ENCODE peak calls at places on chromosomes 16 and 17, in five cellular contexts. B is K562, Q is HepG2, A is GM12878, C is H1. O is an unnamed sample.

GRCh38 chr17:28646039-28646754 is 1.2 kb upstream of the BLTP2 start:
- DNase-seq in B (no peak), Q (no peak), A (no peak), C (no peak), O (no peak)

GRCh38 chr16:59905628-59906027 is 1171.5 kb upstream of the GOT2 start:
- DNase-seq in B (no peak), Q (no peak), A (no peak), C (no peak), O (no peak)

GRCh38 chr16:50878966-50879615 is 137.2 kb downstream of the CYLD start:
- DNase-seq in B (peak), Q (no peak), A (no peak), C (no peak), O (no peak)

GRCh38 chr16:84178146-84178765 is 8.6 kb downstream of the TAF1C start:
- DNase-seq in B (no peak), Q (no peak), A (no peak), C (no peak), O (no peak)

GRCh38 chr16:58491-59439 is 5.1 kb downstream of the SNRNP25 start:
- DNase-seq in B (no peak), Q (no peak), A (no peak), C (no peak), O (no peak)

GRCh38 chr16:7839568-7839967 is 506.9 kb downstream of the RBFOX1 start:
- DNase-seq in B (no peak), Q (no peak), A (no peak), C (no peak), O (no peak)

GRCh38 chr17:18026408-18026776 is 12.6 kb downstream of the ATPAF2 start:
- DNase-seq in B (no peak), Q (no peak), A (no peak), C (no peak), O (peak)

GRCh38 chr17:199806-200603 is 18.6 kb upstream of the DOC2B start:
- DNase-seq in B (no peak), Q (no peak), A (no peak), C (no peak), O (no peak)

GRCh38 chr17:47741109-47741792 is 8.2 kb downstream of the TBX21 start:
- DNase-seq in B (peak), Q (no peak), A (no peak), C (no peak), O (no peak)

GRCh38 chr17:77140878-77141767 is at the start of gene SEC14L1:
- DNase-seq in B (peak), Q (peak), A (no peak), C (peak), O (peak)

GRCh38 chr16:87741700-87742415 is 23.9 kb downstream of the KLHDC4 start:
- DNase-seq in B (no peak), Q (no peak), A (no peak), C (no peak), O (no peak)

GRCh38 chr17:173064-173911 is 8.2 kb downstream of the DOC2B start:
- DNase-seq in B (no peak), Q (no peak), A (no peak), C (no peak), O (peak)

GRCh38 chr17:77312786-77313599 is 172.2 kb downstream of the SEC14L1 start:
- DNase-seq in B (no peak), Q (peak), A (no peak), C (no peak), O (peak)

GRCh38 chr17:40023590-40024292 is 8.5 kb downstream of the CSF3 start:
- DNase-seq in B (no peak), Q (no peak), A (no peak), C (no peak), O (no peak)
- TF ChIP-seq GABPA in B (no peak), Q (no peak), A (no peak), C (no peak), O (no peak)

DNA sequence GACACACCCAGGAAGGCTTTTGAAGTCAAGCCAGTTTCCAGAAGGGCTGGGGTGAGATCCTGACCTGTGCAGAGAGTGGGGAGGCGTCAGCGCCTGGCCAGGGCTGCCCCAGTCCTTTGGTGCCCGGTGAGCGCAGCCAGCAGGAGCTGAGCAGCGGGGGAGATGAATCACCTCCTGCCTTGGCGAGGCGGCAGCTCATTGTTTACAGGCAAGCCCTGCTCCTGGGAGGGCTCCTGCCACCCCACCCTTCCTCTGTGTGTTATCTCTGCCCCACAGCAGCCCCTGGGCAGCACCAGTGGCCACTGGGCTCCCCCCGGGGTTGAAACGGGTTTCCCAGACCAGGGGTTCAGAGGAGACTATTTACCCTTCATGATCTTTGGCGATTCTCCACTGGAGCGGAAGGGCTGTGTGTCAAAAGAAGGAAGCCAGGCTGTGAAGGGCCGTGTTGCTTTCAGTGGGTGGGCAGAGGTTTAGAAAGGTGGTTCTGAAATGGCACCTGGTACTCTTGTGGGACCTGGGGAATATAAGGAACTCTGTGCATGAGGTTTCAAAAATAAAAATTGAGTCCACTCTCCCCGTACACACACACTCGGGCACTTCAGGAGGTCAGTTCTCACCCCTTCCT is 14.1 kb upstream of the ITGB4 start:
- DNase-seq in B (no peak), Q (no peak), A (no peak), C (no peak), O (no peak)
- TF ChIP-seq POLR2AphosphoS5 in B (peak), Q (no peak), A (peak), C (no peak), O (no peak)

DNA sequence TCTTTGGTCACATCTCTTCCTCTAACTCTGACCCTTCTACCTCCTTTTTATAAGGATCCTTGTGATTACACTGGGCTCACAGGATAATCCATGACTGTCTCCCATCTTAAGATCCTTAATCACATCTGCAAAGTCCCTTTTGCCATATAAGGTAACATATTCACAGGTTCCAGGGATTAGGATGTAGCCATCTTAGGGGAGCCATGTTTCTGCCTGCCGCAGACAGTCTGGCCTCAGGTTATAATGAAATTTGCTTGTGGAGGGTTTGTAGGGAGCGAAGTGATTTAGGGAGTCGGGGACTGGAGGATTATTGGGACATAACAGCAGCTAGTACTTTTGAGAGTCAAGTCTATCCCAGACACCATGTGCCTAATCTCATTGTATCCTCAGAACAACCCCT is 7.7 kb downstream of the EEF2K start:
- DNase-seq in B (no peak), Q (no peak), A (no peak), C (no peak), O (no peak)
- TF ChIP-seq SIN3A in B (no peak), Q (no peak), A (no peak), C (no peak), O (no peak)

DNA sequence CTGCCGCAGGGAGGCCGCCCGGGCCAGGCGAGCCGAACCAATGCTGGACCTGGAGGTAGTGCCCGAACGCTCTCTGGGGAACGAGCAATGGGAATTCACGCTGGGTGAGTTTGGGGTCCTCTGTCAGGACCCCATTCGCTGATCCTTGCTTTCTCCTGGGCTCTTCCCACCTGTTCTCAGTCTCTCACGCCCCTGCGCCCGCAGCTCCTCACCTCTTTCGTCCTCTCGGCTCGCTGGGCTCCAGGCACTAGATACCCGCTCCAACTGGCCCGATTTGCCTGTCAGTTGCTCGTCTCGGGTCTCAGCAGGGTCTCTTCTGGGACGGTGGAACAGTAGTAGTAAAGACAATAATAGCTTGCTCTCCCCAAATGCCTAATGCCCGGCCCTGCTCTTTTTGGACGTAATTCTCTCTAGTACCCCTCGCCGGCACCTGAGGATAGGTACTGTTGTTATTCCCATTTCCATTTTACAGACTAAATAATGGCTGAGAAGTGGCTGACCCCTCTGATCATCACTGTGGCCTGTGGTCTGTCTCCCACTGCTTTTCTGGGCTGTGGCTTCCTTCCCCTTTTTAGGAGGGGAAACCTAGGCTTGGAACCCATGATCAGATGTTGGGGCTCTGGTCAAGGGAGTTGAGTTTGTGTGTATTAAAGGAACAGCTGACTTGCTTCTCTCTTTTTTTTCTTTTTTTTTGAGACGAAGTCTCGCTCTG is 551 bp downstream of the PHAF1 start:
- DNase-seq in B (no peak), Q (no peak), A (no peak), C (no peak), O (no peak)
- TF ChIP-seq GABPA in B (no peak), Q (no peak), A (no peak), C (no peak), O (no peak)

GRCh38 chr17:3792481-3792880 is 8.5 kb downstream of the ITGAE start:
- DNase-seq in B (no peak), Q (no peak), A (no peak), C (no peak), O (no peak)

GRCh38 chr17:3788200-3788599 is 12.8 kb downstream of the ITGAE start:
- DNase-seq in B (no peak), Q (no peak), A (no peak), C (no peak), O (no peak)
- TF ChIP-seq POLR2AphosphoS5 in B (no peak), Q (no peak), A (no peak), C (no peak), O (no peak)